ENCODE peak calls at places on chromosomes 3 and 15, in five cellular contexts. V is uterus; X is CD4-positive, alpha-beta T cell; S is transverse colon; B is GM04503. N is an unnamed sample.

GRCh38 chr3:81581966-81582599 is 179.4 kb downstream of the GBE1 start:
- DNase-seq in B (no peak), S (peak; percentile 28), V (peak; percentile 15), X (no peak), N (no peak)

GRCh38 chr15:50791537-50791885 is 26.0 kb upstream of the SPPL2A start:
- DNase-seq in V (no peak), S (peak; percentile 78), B (no peak), X (no peak), N (no peak)

GRCh38 chr15:69499521-69500201 is 47.0 kb downstream of the RPLP1 start:
- DNase-seq in S (no peak), B (no peak), X (no peak), V (no peak), N (peak; percentile 39)

GRCh38 chr15:94265009-94265408 is 33.6 kb downstream of the MCTP2 start:
- DNase-seq in X (no peak), V (no peak), B (no peak), S (no peak), N (no peak)

GRCh38 chr3:47011371-47011770 is 31.9 kb downstream of the NBEAL2 start:
- DNase-seq in S (no peak), B (no peak), V (no peak), X (no peak), N (no peak)

GRCh38 chr15:89127054-89127702 is 38.9 kb downstream of the ABHD2 start:
- DNase-seq in B (no peak), V (no peak), S (no peak), X (no peak), N (peak; percentile 82)

GRCh38 chr15:73341886-73342600 is 26.7 kb downstream of the HCN4 start:
- DNase-seq in X (no peak), B (no peak), S (no peak), V (no peak), N (no peak)

GRCh38 chr3:21446027-21446426 is 305.0 kb downstream of the ZNF385D start:
- DNase-seq in B (no peak), X (no peak), S (no peak), V (no peak), N (no peak)

GRCh38 chr3:82293435-82293834 is 532.0 kb upstream of the GBE1 start:
- DNase-seq in S (no peak), X (no peak), V (no peak), B (no peak), N (no peak)

GRCh38 chr3:4426782-4427344 is 40.2 kb downstream of the SUMF1 start:
- DNase-seq in B (peak; percentile 77), X (no peak), S (no peak), V (no peak), N (no peak)

GRCh38 chr3:139537795-139538538 is 1.6 kb downstream of the RBP1 start:
- DNase-seq in S (no peak), X (no peak), B (no peak), V (no peak), N (no peak)

GRCh38 chr3:122893754-122894668 is 99.1 kb downstream of the SLC49A4 start:
- DNase-seq in X (no peak), B (peak; percentile 12), S (no peak), V (no peak), N (peak; percentile 58)

GRCh38 chr3:47452460-47453215 is 23.1 kb downstream of the SCAP start:
- DNase-seq in X (no peak), B (no peak), V (no peak), S (no peak), N (no peak)

GRCh38 chr3:10185804-10186762 is 21.4 kb downstream of the IRAK2 start:
- DNase-seq in X (no peak), S (no peak), V (no peak), B (no peak), N (no peak)

GRCh38 chr3:197801801-197802504 is 10.9 kb downstream of the LRCH3 start:
- DNase-seq in B (no peak), X (no peak), V (no peak), S (no peak), N (no peak)

GRCh38 chr15:59532770-59533379 is 78.7 kb upstream of the GCNT3 start:
- DNase-seq in B (no peak), V (no peak), S (peak; percentile 50), X (no peak), N (no peak)

GRCh38 chr15:99486371-99487336 is 79.1 kb upstream of the MEF2A start:
- DNase-seq in V (peak; percentile 70), S (peak; percentile 61), B (peak; percentile 54), X (no peak), N (peak; percentile 92)

GRCh38 chr3:111747490-111747889 is 111.6 kb upstream of the PHLDB2 start:
- DNase-seq in X (no peak), S (no peak), B (no peak), V (no peak), N (no peak)

GRCh38 chr3:191316876-191317603 is 12.2 kb upstream of the CCDC50 start:
- DNase-seq in B (no peak), X (no peak), S (no peak), V (no peak), N (peak; percentile 42)

GRCh38 chr15:47384316-47384715 is 333.0 kb upstream of the SEMA6D start:
- DNase-seq in B (peak; percentile 26), S (no peak), X (no peak), V (peak; percentile 20), N (no peak)

GRCh38 chr3:62567097-62568021 is 194.0 kb upstream of the FEZF2 start:
- DNase-seq in V (peak; percentile 20), X (no peak), B (peak; percentile 60), S (no peak), N (peak; percentile 26)

GRCh38 chr15:41474941-41475340 is 18.7 kb upstream of the ITPKA start:
- DNase-seq in S (peak; percentile 60), V (no peak), B (no peak), X (no peak), N (no peak)

GRCh38 chr15:62241135-62241770 is 76.2 kb upstream of the C2CD4B start:
- DNase-seq in V (no peak), S (peak; percentile 18), B (no peak), X (no peak), N (no peak)

GRCh38 chr3:68931406-68932149 is 769 bp downstream of the TAFA4 start:
- DNase-seq in B (no peak), X (no peak), V (no peak), S (no peak), N (no peak)

GRCh38 chr15:70269991-70270751 is 172.5 kb upstream of the TLE3 start:
- DNase-seq in S (peak; percentile 19), B (no peak), X (no peak), V (no peak), N (no peak)

GRCh38 chr3:65398953-65399352 is 639.8 kb downstream of the MAGI1 start:
- DNase-seq in B (no peak), S (no peak), V (no peak), X (no peak), N (no peak)

GRCh38 chr3:172159962-172160538 is 120.7 kb downstream of the FNDC3B start:
- DNase-seq in B (no peak), S (no peak), X (no peak), V (peak; percentile 44), N (no peak)

GRCh38 chr15:96851613-96852012 is 521.1 kb downstream of the NR2F2 start:
- DNase-seq in B (no peak), S (no peak), X (no peak), V (no peak), N (no peak)

GRCh38 chr15:98381446-98381845 is 266.9 kb upstream of the IGF1R start:
- DNase-seq in S (no peak), X (no peak), B (no peak), V (no peak), N (no peak)

GRCh38 chr3:98980915-98981596 is 79.6 kb upstream of the DCBLD2 start:
- DNase-seq in B (peak; percentile 65), S (no peak), X (no peak), V (no peak), N (no peak)

GRCh38 chr3:24539699-24540098 is 45.0 kb upstream of the THRB start:
- DNase-seq in V (no peak), S (no peak), X (no peak), B (no peak), N (no peak)